ENCODE peak calls at places on chromosomes 16 and 17, in ten cellular contexts. U is adrenal gland, M is epithelial cell of prostate, F is GM12878, C is GM23248, Y is A549, W is ascending aorta, D is dorsolateral prefrontal cortex, R is AG04450, E is breast epithelium. I is an unnamed sample.
A peak's percentile ranks its signal among the peaks of the same experiment; 100 is the strongest.

GRCh38 chr16:12971216-12971615 is 69.8 kb downstream of the SHISA9 start:
- DNase-seq in U (peak; percentile 25), M (no peak), F (no peak), C (no peak), Y (peak; percentile 15), W (no peak), D (peak; percentile 77), R (no peak), E (no peak), I (no peak)

GRCh38 chr17:15368605-15369004 is 27.2 kb upstream of the TEKT3 start:
- DNase-seq in U (no peak), M (no peak), F (no peak), C (no peak), Y (no peak), W (no peak), D (no peak), R (no peak), E (no peak), I (no peak)

GRCh38 chr17:47265983-47266541 is 12.4 kb downstream of the ITGB3 start:
- DNase-seq in U (no peak), M (no peak), F (no peak), C (peak; percentile 80), Y (no peak), W (no peak), D (no peak), R (no peak), E (no peak), I (peak; percentile 48)

GRCh38 chr16:15993946-15994665 is 44.7 kb downstream of the ABCC1 start:
- DNase-seq in U (no peak), M (no peak), F (no peak), C (peak; percentile 69), Y (no peak), W (no peak), D (no peak), R (no peak), E (no peak), I (peak; percentile 33)

GRCh38 chr17:13671771-13672170 is 70.0 kb upstream of the HS3ST3A1 start:
- DNase-seq in U (no peak), M (peak; percentile 16), F (no peak), C (peak; percentile 40), Y (no peak), W (no peak), D (no peak), R (no peak), E (no peak), I (no peak)

GRCh38 chr17:64384253-64385186 is 6.1 kb downstream of the PECAM1 start:
- DNase-seq in U (no peak), M (no peak), F (no peak), C (peak; percentile 5), Y (no peak), W (no peak), D (no peak), R (no peak), E (no peak), I (no peak)

GRCh38 chr16:50526249-50526648 is 21.9 kb upstream of the NKD1 start:
- DNase-seq in U (no peak), M (no peak), F (no peak), C (no peak), Y (no peak), W (no peak), D (no peak), R (no peak), E (no peak), I (no peak)

GRCh38 chr17:50469005-50469605 is 425 bp upstream of the CHAD start:
- DNase-seq in U (no peak), M (no peak), F (no peak), C (peak; percentile 49), Y (no peak), W (no peak), D (no peak), R (no peak), E (no peak), I (no peak)

GRCh38 chr16:84794626-84795025 is 25.2 kb upstream of the CRISPLD2 start:
- DNase-seq in U (no peak), M (no peak), F (no peak), C (no peak), Y (no peak), W (no peak), D (no peak), R (no peak), E (no peak), I (no peak)

GRCh38 chr17:17902357-17902756 is 65.6 kb upstream of the SREBF1 start:
- DNase-seq in U (no peak), M (no peak), F (no peak), C (no peak), Y (no peak), W (no peak), D (no peak), R (no peak), E (no peak), I (no peak)

GRCh38 chr17:17898673-17899072 is 61.9 kb upstream of the SREBF1 start:
- DNase-seq in U (no peak), M (no peak), F (no peak), C (no peak), Y (no peak), W (no peak), D (no peak), R (no peak), E (no peak), I (no peak)

GRCh38 chr17:17902877-17903276 is 66.1 kb upstream of the SREBF1 start:
- DNase-seq in U (no peak), M (no peak), F (no peak), C (no peak), Y (no peak), W (no peak), D (no peak), R (no peak), E (no peak), I (no peak)

GRCh38 chr17:17899486-17899885 is 62.7 kb upstream of the SREBF1 start:
- DNase-seq in U (no peak), M (no peak), F (no peak), C (no peak), Y (no peak), W (no peak), D (no peak), R (no peak), E (no peak), I (no peak)

GRCh38 chr17:17900615-17901520 is 64.1 kb upstream of the SREBF1 start:
- DNase-seq in U (peak; percentile 86), M (no peak), F (no peak), C (peak; percentile 94), Y (peak; percentile 83), W (peak; percentile 28), D (peak; percentile 43), R (peak; percentile 65), E (peak; percentile 72), I (peak; percentile 47)
- H3K27ac ChIP-seq in U (peak overlapping the region; percentile 58), M (peak overlapping the region; percentile 53), F (no peak overlapping the region), C (peak overlapping the region; percentile 57), Y (peak overlapping the region; percentile 74), W (peak overlapping the region; percentile 53), D (no peak overlapping the region), R (peak overlapping the region; percentile 82), E (peak overlapping the region; percentile 78), I (peak overlapping the region; percentile 34)

DNA sequence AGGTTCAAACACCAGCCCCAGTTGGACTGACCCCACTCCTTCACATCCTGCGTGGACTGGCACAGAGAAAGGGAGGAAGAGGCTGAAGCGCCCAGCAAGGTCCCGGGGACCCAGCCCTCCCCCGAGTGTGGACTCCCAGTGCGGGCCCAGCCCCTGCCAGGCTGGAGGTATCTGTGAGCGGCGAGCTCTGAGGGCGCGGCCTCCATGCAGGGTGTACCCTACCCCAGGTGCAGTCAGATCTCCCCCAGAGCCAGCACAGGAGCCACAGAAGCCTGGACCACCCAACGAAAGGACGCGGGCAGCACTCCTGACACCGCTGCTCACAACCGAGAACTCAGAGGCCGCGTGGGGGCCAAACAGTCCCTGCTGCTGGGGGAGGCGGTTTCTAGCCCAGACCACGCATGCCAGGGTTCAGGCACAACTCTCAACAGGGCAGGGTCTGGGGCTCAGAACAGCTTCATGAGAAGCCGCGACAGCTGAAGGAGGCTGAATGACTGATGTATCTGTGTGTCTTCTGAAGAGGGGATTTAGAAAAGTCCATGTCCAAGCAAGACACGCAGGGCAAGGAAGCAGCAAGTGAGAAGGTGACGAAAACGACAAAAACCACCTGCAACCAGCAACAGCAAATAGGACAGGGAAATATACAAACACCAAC is 8.5 kb downstream of the SLC38A10 start:
- DNase-seq in U (no peak), M (no peak), F (no peak), C (no peak), Y (no peak), W (no peak), D (no peak), R (no peak), E (no peak), I (no peak)
- H3K27ac ChIP-seq in U (peak overlapping the region; percentile 66), M (no peak overlapping the region), F (no peak overlapping the region), C (no peak overlapping the region), Y (no peak overlapping the region), W (peak overlapping the region; percentile 67), D (no peak overlapping the region), R (no peak overlapping the region), E (no peak overlapping the region), I (no peak overlapping the region)

GRCh38 chr16:4465977-4466779 is 8.2 kb downstream of the NMRAL1 start:
- DNase-seq in U (no peak), M (no peak), F (no peak), C (no peak), Y (no peak), W (no peak), D (no peak), R (no peak), E (no peak), I (no peak)

GRCh38 chr16:4472880-4473279 is 1.5 kb downstream of the NMRAL1 start:
- DNase-seq in U (no peak), M (no peak), F (no peak), C (no peak), Y (no peak), W (no peak), D (no peak), R (no peak), E (no peak), I (no peak)

GRCh38 chr16:4467916-4468315 is 6.5 kb downstream of the NMRAL1 start:
- DNase-seq in U (no peak), M (no peak), F (no peak), C (no peak), Y (no peak), W (no peak), D (no peak), R (no peak), E (no peak), I (no peak)

GRCh38 chr16:4471869-4472268 is 2.6 kb downstream of the NMRAL1 start:
- DNase-seq in U (no peak), M (no peak), F (no peak), C (no peak), Y (no peak), W (no peak), D (no peak), R (no peak), E (no peak), I (no peak)

DNA sequence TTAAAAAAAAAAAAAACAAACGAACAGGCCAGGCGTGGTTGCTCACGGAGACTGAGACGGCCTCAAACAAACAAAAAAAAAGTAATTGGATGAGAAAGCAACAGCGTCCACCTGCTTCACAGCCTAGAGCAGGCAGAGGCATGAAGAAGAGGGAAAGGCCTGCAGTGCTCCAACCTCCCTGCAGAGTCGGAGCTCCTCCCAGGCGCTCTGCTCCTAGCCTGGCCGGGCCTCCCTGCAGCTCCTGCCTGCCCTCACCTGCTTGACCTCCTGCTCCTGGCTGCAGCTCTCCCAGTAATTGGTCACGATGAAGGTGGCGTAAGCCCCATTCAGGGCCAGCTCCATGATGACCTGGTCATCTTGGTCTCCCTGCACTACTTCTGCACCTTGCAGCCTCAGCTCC is 5.5 kb downstream of the NMRAL1 start:
- DNase-seq in U (no peak), M (no peak), F (no peak), C (no peak), Y (no peak), W (no peak), D (no peak), R (no peak), E (no peak), I (no peak)
- H3K27ac ChIP-seq in U (no peak overlapping the region), M (no peak overlapping the region), F (no peak overlapping the region), C (no peak overlapping the region), Y (no peak overlapping the region), W (no peak overlapping the region), D (no peak overlapping the region), R (no peak overlapping the region), E (no peak overlapping the region), I (no peak overlapping the region)

GRCh38 chr16:71851726-71852125 is 6.0 kb downstream of the ATXN1L start:
- DNase-seq in U (no peak), M (no peak), F (no peak), C (no peak), Y (no peak), W (no peak), D (no peak), R (no peak), E (no peak), I (no peak)
- H3K27ac ChIP-seq in U (no peak overlapping the region), M (no peak overlapping the region), F (no peak overlapping the region), C (no peak overlapping the region), Y (no peak overlapping the region), W (no peak overlapping the region), D (no peak overlapping the region), R (no peak overlapping the region), E (no peak overlapping the region), I (no peak overlapping the region)

I was measured in thoracic aorta.